ENCODE peak calls at places on chromosomes 1 and 21, in eight cellular contexts. Z, H, Q, M, Y, E, T and B are unnamed samples.

GRCh38 chr1:20279507-20279906 is 11.2 kb upstream of the VWA5B1 start:
- DNase-seq in Z (peak), H (no peak), E (peak), T (no peak), Q (peak), M (no peak), Y (no peak), B (no peak)

GRCh38 chr1:31753623-31754349 is 10.4 kb downstream of the ADGRB2 start:
- DNase-seq in M (no peak), Y (no peak), E (peak), H (peak), T (peak), Z (peak), Q (no peak), B (no peak)

GRCh38 chr21:35737899-35738341 is 322.4 kb downstream of the SETD4 start:
- DNase-seq in Y (no peak), E (no peak), Q (no peak), Z (peak), H (peak), M (no peak), T (no peak), B (no peak)

GRCh38 chr1:5906116-5906515 is 86.1 kb downstream of the NPHP4 start:
- DNase-seq in Y (no peak), M (no peak), T (no peak), H (peak), Q (no peak), E (no peak), Z (no peak), B (no peak)

GRCh38 chr1:83694449-83694848 is 304.5 kb downstream of the TTLL7 start:
- DNase-seq in Y (no peak), Q (no peak), M (no peak), H (no peak), E (no peak), Z (no peak), T (no peak), B (no peak)

GRCh38 chr1:27960762-27961645 is 1.2 kb downstream of the XKR8 start:
- DNase-seq in T (no peak), Q (no peak), Y (no peak), M (no peak), Z (no peak), E (no peak), H (peak), B (no peak)

GRCh38 chr1:47918257-47918867 is 78.8 kb downstream of the TRABD2B start:
- DNase-seq in M (no peak), Z (no peak), E (no peak), Y (no peak), T (peak), H (no peak), Q (no peak), B (no peak)

GRCh38 chr1:234875953-234876814 is 252.5 kb downstream of the TOMM20 start:
- DNase-seq in Q (peak), M (no peak), E (peak), Y (no peak), H (no peak), T (no peak), Z (peak), B (peak)

GRCh38 chr21:14753466-14754258 is 207.5 kb upstream of the SAMSN1 start:
- DNase-seq in M (no peak), E (no peak), T (peak), H (no peak), Y (no peak), Q (no peak), Z (no peak), B (no peak)

GRCh38 chr1:214719207-214719606 is 116.2 kb downstream of the CENPF start:
- DNase-seq in H (no peak), Q (no peak), E (no peak), Z (no peak), M (no peak), Y (no peak), T (no peak), B (no peak)

GRCh38 chr1:56915960-56916359 is 49.9 kb downstream of the C8B start:
- DNase-seq in H (no peak), M (no peak), Q (no peak), Z (no peak), E (no peak), T (peak), Y (no peak), B (no peak)

GRCh38 chr21:41364308-41364707 is 2.5 kb downstream of the MX2 start:
- DNase-seq in Y (no peak), E (no peak), Q (no peak), Z (no peak), H (peak), M (no peak), T (no peak), B (no peak)

GRCh38 chr1:231934797-231935196 is 308.2 kb downstream of the DISC1 start:
- DNase-seq in T (no peak), H (no peak), Z (peak), M (no peak), Q (no peak), E (peak), Y (no peak), B (no peak)

GRCh38 chr1:17248781-17249180 is at the start of gene PADI3:
- DNase-seq in T (no peak), H (no peak), Q (no peak), Z (no peak), Y (no peak), E (no peak), M (no peak), B (no peak)

GRCh38 chr1:63621698-63622097 is 28.5 kb downstream of the PGM1 start:
- DNase-seq in Y (no peak), Q (no peak), M (no peak), E (no peak), H (no peak), Z (peak), T (peak), B (no peak)

GRCh38 chr1:161473363-161473762 is 31.9 kb upstream of the FCGR2A start:
- DNase-seq in H (no peak), E (peak), M (no peak), T (no peak), Q (no peak), Y (no peak), Z (peak), B (no peak)

GRCh38 chr1:32241011-32241763 is 5.8 kb upstream of the FAM167B start:
- DNase-seq in T (peak), Z (peak), M (peak), E (peak), Y (peak), Q (peak), H (peak), B (peak)

GRCh38 chr1:184622136-184622823 is 132.4 kb downstream of the EDEM3 start:
- DNase-seq in T (no peak), H (peak), Z (peak), Q (no peak), M (no peak), Y (no peak), E (peak), B (no peak)

GRCh38 chr1:40976952-40977690 is 2.4 kb upstream of the CTPS1 start:
- DNase-seq in Q (no peak), H (no peak), Z (peak), T (no peak), Y (no peak), E (no peak), M (no peak), B (no peak)

GRCh38 chr1:92901699-92902405 is 59.4 kb downstream of the DIPK1A start:
- DNase-seq in Y (no peak), M (no peak), Q (no peak), Z (no peak), H (no peak), T (no peak), E (no peak), B (no peak)

GRCh38 chr1:55427576-55427975 is 212.4 kb upstream of the USP24 start:
- DNase-seq in T (no peak), M (no peak), Z (no peak), Q (no peak), Y (no peak), E (no peak), H (no peak), B (no peak)

GRCh38 chr1:109630081-109630880 is 10.6 kb downstream of the AMPD2 start:
- DNase-seq in M (peak), Y (no peak), T (peak), Z (no peak), H (peak), E (peak), Q (peak), B (peak)

GRCh38 chr1:91381844-91382243 is 22.8 kb downstream of the HFM1 start:
- DNase-seq in M (no peak), E (no peak), Y (no peak), H (no peak), Z (no peak), Q (no peak), T (no peak), B (no peak)

GRCh38 chr21:41929248-41929647 is 24.6 kb downstream of the C2CD2 start:
- DNase-seq in E (peak), H (no peak), Y (no peak), T (no peak), Q (no peak), M (no peak), Z (no peak), B (no peak)

GRCh38 chr1:185110145-185110544 is 46.6 kb downstream of the TRMT1L start:
- DNase-seq in T (no peak), Y (no peak), H (no peak), M (no peak), Q (no peak), E (no peak), Z (no peak), B (no peak)

GRCh38 chr1:221284028-221284427 is 404.8 kb downstream of the HLX start:
- DNase-seq in H (no peak), M (no peak), Y (no peak), Q (no peak), T (no peak), E (no peak), Z (peak), B (no peak)

GRCh38 chr1:92343061-92343460 is 44.2 kb downstream of the RPAP2 start:
- DNase-seq in M (no peak), H (no peak), E (no peak), Y (no peak), Q (no peak), Z (peak), T (no peak), B (no peak)

GRCh38 chr1:179831852-179832699 is 45.5 kb downstream of the TOR1AIP2 start:
- DNase-seq in T (no peak), Y (no peak), Z (no peak), M (no peak), E (no peak), H (no peak), Q (no peak), B (no peak)

GRCh38 chr1:228142616-228143203 is 2.6 kb downstream of the GUK1 start:
- DNase-seq in M (no peak), E (no peak), H (no peak), Y (no peak), Q (no peak), Z (no peak), T (peak), B (no peak)

GRCh38 chr1:71193153-71193552 is 112.3 kb upstream of the ZRANB2 start:
- DNase-seq in T (no peak), M (no peak), Y (no peak), E (no peak), Q (no peak), Z (peak), H (no peak), B (no peak)

GRCh38 chr1:70528591-70529333 is 117.7 kb downstream of the CTH start:
- DNase-seq in H (no peak), Z (peak), Q (no peak), T (no peak), E (no peak), Y (no peak), M (peak), B (peak)

GRCh38 chr1:66388918-66389317 is 145.0 kb upstream of the SGIP1 start:
- DNase-seq in E (no peak), Q (no peak), H (no peak), Y (no peak), Z (no peak), T (no peak), M (no peak), B (no peak)

GRCh38 chr1:61812916-61813315 is 70.6 kb downstream of the PATJ start:
- DNase-seq in Q (no peak), E (no peak), Y (no peak), H (no peak), M (no peak), Z (no peak), T (no peak), B (no peak)

GRCh38 chr1:212699104-212699838 is 369 bp downstream of the BATF3 start:
- DNase-seq in H (peak), Y (peak), M (peak), Q (no peak), Z (peak), E (peak), T (peak), B (peak)

GRCh38 chr1:174815036-174815435 is 184.7 kb upstream of the CACYBP start:
- DNase-seq in M (no peak), Q (peak), Z (peak), T (no peak), Y (no peak), E (no peak), H (no peak), B (no peak)

GRCh38 chr1:86137458-86137857 is 19.1 kb downstream of the COL24A1 start:
- DNase-seq in H (no peak), Q (no peak), T (no peak), Z (peak), E (no peak), Y (no peak), M (no peak), B (no peak)

GRCh38 chr21:39258207-39258606 is 55.2 kb downstream of the BRWD1 start:
- DNase-seq in Q (no peak), M (no peak), H (no peak), Y (no peak), E (no peak), T (no peak), Z (no peak), B (no peak)

DNA sequence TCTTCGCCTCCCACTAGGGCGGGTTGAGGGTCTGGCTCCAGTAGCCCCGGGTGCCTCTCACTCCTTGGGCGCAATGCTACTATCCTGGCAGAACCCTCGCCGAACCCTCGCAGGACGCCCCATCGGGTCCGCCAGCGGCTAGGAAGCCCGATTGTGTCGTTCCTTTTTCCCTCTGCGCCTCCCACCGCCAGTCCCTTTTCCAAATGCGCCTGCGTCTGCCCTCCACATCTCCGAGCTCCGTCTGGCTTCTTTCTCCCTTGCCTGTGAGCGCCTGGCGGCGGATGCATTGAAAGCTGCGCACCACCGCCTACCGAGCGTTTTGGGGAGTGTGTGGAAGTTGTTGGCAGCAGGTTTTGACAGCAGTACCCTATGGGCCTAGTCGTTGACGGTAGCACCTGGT is 1.0 kb upstream of the DIRAS3 start:
- DNase-seq in Y (no peak), M (peak), Z (peak), Q (no peak), H (peak), E (peak), T (peak), B (no peak)
- TF ChIP-seq CTCF in Y (no peak), M (no peak), Z (peak), Q (no peak), H (peak), E (no peak), T (no peak), B (no peak)

GRCh38 chr1:58627221-58627620 is 50.2 kb upstream of the TACSTD2 start:
- DNase-seq in M (no peak), Q (no peak), T (no peak), E (no peak), H (no peak), Z (peak), Y (no peak), B (no peak)
- TF ChIP-seq CTCF in M (no peak), Q (no peak), T (no peak), E (no peak), H (no peak), Z (no peak), Y (no peak), B (no peak)

DNA sequence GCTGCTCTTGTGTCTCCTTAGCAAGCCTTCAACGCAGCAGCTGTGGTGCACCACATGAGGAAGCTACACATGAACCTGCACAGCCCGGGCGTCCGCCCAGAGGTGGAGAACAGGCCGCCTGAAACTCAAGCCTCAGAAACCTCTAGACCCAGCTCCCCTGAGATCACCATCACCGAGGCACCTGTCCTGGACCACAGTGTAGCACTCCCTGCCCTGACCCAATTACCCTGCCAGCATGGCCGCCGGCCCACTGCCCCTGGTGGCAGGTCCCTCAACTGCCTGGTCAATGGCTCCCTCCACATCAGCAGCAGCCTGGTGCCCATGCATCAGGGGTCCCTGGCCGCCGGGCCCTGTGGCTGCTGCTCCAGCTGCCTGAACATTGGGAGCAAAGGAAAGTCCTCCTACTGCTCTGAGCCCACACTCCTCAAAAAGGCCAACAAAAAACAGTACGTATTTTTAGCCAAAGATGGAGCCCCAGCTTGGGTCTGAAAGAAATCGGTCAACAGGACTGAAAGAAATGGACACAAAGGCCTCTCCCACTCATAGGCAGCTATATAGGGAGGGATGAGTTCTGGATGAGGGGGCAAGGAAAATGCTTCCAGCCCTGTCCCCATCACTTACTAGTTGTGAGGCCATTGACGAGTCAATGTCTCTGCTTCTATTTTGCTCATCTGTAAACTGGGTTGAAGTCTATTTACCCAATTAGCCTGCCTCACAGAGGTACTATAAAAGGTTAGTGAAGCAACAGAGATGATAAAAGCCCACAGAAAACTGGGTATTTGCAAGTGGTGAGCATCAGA is 28.5 kb downstream of the CAMK1G start:
- DNase-seq in Q (no peak), H (no peak), T (no peak), Y (no peak), E (no peak), M (peak), Z (no peak), B (no peak)
- TF ChIP-seq CTCF in Q (no peak), H (no peak), T (no peak), Y (no peak), E (no peak), M (peak), Z (no peak), B (no peak)

GRCh38 chr1:53834776-53835175 is 3.3 kb downstream of the NDC1 start:
- DNase-seq in E (no peak), Y (no peak), H (no peak), T (no peak), Q (no peak), Z (no peak), M (no peak), B (no peak)

GRCh38 chr1:53842347-53842746 is 4.3 kb upstream of the NDC1 start:
- DNase-seq in Z (no peak), Q (no peak), M (no peak), T (no peak), H (no peak), Y (no peak), E (no peak), B (no peak)

GRCh38 chr1:53835491-53835890 is 2.6 kb downstream of the NDC1 start:
- DNase-seq in M (no peak), Q (no peak), E (no peak), Z (no peak), T (no peak), Y (no peak), H (no peak), B (peak)

GRCh38 chr1:53838654-53838974 is 518 bp upstream of the NDC1 start:
- DNase-seq in T (no peak), E (no peak), Y (no peak), Q (no peak), M (no peak), H (no peak), Z (no peak), B (no peak)

DNA sequence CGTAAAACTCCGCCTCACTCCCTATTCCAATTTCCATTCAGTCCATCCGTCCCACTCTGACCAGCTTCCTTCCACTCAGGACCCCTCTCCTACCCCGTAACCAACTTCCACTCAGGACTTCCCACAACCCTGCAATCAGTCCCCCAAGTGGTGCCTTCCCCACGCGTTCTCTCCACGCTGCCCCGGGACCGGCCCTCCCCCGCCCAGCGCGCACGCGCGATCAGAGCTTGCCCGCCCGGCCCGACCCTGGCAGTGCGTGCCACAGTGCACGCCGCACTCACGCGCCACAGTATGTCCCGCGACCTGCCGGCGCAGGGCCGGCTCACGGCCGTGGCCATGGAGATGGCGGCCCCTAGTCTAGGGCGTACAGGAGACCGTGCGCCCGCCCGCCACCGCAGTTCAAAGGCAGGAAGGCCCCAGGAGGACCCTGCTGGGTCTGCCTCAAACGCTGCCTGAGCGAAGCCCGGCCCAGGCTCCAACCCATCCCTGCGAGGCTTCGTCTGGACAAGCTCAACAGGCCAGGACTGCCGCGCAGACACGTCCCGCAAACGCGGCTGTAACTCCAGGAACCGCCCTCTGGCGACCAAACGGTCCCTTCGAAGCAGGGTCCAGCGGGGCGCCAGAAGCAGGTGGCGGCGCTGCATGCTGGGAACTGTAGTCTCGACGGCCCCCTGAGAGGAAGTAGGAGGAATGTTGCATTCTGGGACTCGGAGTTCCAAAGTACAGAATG is at the start of gene NDC1:
- DNase-seq in Q (peak), H (peak), M (peak), Y (peak), T (peak), Z (peak), E (peak), B (peak)
- TF ChIP-seq CTCF in Q (no peak), H (peak), M (no peak), Y (no peak), T (no peak), Z (no peak), E (no peak), B (no peak)

GRCh38 chr21:44489962-44490361 is 34.7 kb downstream of the LRRC3 start:
- DNase-seq in T (no peak), Q (no peak), Y (no peak), Z (no peak), M (no peak), H (no peak), E (no peak), B (no peak)
- TF ChIP-seq CTCF in T (no peak), Q (no peak), Y (no peak), Z (peak), M (peak), H (no peak), E (no peak), B (no peak)